ENCODE peak calls at places on chromosomes 13 and 19, in five cellular contexts. L is CD8-positive, alpha-beta T cell; D is adrenal gland; T is K562; M is uterus. N is an unnamed sample.

GRCh38 chr13:34155931-34156607 is 338.1 kb downstream of the RFC3 start:
- DNase-seq in L (no peak), D (peak; percentile 36), T (no peak), M (no peak), N (no peak)

GRCh38 chr19:56015756-56016155 is 29.2 kb downstream of the NLRP5 start:
- DNase-seq in L (no peak), D (no peak), T (peak; percentile 24), M (no peak), N (no peak)

GRCh38 chr19:8396185-8396562 is 6.0 kb downstream of the RAB11B start:
- DNase-seq in L (no peak), D (no peak), T (no peak), M (no peak), N (no peak)

GRCh38 chr13:113445791-113446487 is 7.3 kb downstream of the ADPRHL1 start:
- DNase-seq in L (no peak), D (no peak), T (no peak), M (no peak), N (peak; percentile 51)

GRCh38 chr13:89568746-89569145 is 1778.7 kb upstream of the MIR17HG start:
- DNase-seq in L (no peak), D (no peak), T (no peak), M (no peak), N (no peak)

GRCh38 chr13:52921194-52921593 is 72.8 kb upstream of the PCDH8 start:
- DNase-seq in L (no peak), D (no peak), T (no peak), M (no peak), N (no peak)

GRCh38 chr19:45455707-45456499 is 11.9 kb upstream of the FOSB start:
- DNase-seq in L (peak; percentile 59), D (peak; percentile 93), T (peak; percentile 88), M (peak; percentile 96), N (peak; percentile 95)

GRCh38 chr13:74794582-74794981 is 660.4 kb upstream of the KLF12 start:
- DNase-seq in L (no peak), D (no peak), T (no peak), M (no peak), N (no peak)

GRCh38 chr19:38917921-38918491 is 6.0 kb upstream of the CCER2 start:
- DNase-seq in L (no peak), D (no peak), T (no peak), M (no peak), N (no peak)

GRCh38 chr19:2423913-2424685 is 3.3 kb downstream of the TIMM13 start:
- DNase-seq in L (no peak), D (no peak), T (no peak), M (no peak), N (no peak)

GRCh38 chr13:106418556-106418955 is 116.9 kb downstream of the EFNB2 start:
- DNase-seq in L (no peak), D (no peak), T (no peak), M (no peak), N (no peak)

GRCh38 chr19:43519436-43520088 is 7.4 kb downstream of the ETHE1 start:
- DNase-seq in L (peak; percentile 87), D (peak; percentile 80), T (peak; percentile 72), M (peak; percentile 80), N (peak; percentile 84)

GRCh38 chr19:3748965-3749364 is 12.5 kb downstream of the APBA3 start:
- DNase-seq in L (no peak), D (no peak), T (no peak), M (no peak), N (no peak)

GRCh38 chr19:51698296-51698695 is 5.2 kb downstream of the SPACA6 start:
- DNase-seq in L (no peak), D (no peak), T (no peak), M (no peak), N (no peak)

GRCh38 chr13:39273953-39274352 is 235.7 kb downstream of the NHLRC3 start:
- DNase-seq in L (no peak), D (no peak), T (no peak), M (no peak), N (no peak)

GRCh38 chr19:46111376-46111775 is 13.1 kb downstream of the IGFL3 start:
- DNase-seq in L (no peak), D (no peak), T (no peak), M (no peak), N (no peak)

GRCh38 chr13:100470841-100471505 is 117.6 kb downstream of the GGACT start:
- DNase-seq in L (no peak), D (no peak), T (no peak), M (no peak), N (no peak)

GRCh38 chr19:35206379-35206778 is 22.2 kb downstream of the FAM187B start:
- DNase-seq in L (peak; percentile 61), D (no peak), T (no peak), M (no peak), N (no peak)

GRCh38 chr13:103349664-103350063 is 283.4 kb upstream of the SLC10A2 start:
- DNase-seq in L (no peak), D (peak; percentile 20), T (no peak), M (no peak), N (no peak)

GRCh38 chr19:48499352-48500090 is 12.1 kb downstream of the LMTK3 start:
- DNase-seq in L (no peak), D (no peak), T (no peak), M (no peak), N (no peak)

GRCh38 chr19:52138614-52139290 is 986 bp downstream of the ZNF616 start:
- DNase-seq in L (peak; percentile 48), D (peak; percentile 27), T (peak; percentile 49), M (peak; percentile 20), N (no peak)

GRCh38 chr13:113109151-113110047 is 3.8 kb downstream of the F7 start:
- DNase-seq in L (no peak), D (no peak), T (no peak), M (no peak), N (peak; percentile 56)

GRCh38 chr19:51488491-51488890 is 10.2 kb downstream of the CEACAM18 start:
- DNase-seq in L (peak; percentile 37), D (no peak), T (no peak), M (no peak), N (no peak)

GRCh38 chr19:6476155-6476895 is 5.3 kb downstream of the DENND1C start:
- DNase-seq in L (peak; percentile 57), D (peak; percentile 95), T (peak; percentile 84), M (peak; percentile 31), N (peak; percentile 93)

GRCh38 chr19:41860419-41861097 is 503 bp downstream of the RPS19 start:
- DNase-seq in L (no peak), D (no peak), T (no peak), M (no peak), N (no peak)

GRCh38 chr19:51131780-51132680 is 7.3 kb downstream of the SIGLEC9 start:
- DNase-seq in L (peak; percentile 75), D (no peak), T (peak; percentile 67), M (no peak), N (peak; percentile 78)

GRCh38 chr19:48348039-48348438 is 15.7 kb downstream of the TMEM143 start:
- DNase-seq in L (no peak), D (peak; percentile 72), T (no peak), M (no peak), N (no peak)

GRCh38 chr19:4877753-4878490 is 10.5 kb upstream of the PLIN3 start:
- DNase-seq in L (no peak), D (no peak), T (no peak), M (no peak), N (no peak)

GRCh38 chr19:14428882-14429416 is 4.2 kb upstream of the PKN1 start:
- DNase-seq in L (no peak), D (no peak), T (no peak), M (no peak), N (no peak)

GRCh38 chr19:10829967-10830366 is 6.0 kb downstream of the TMED1 start:
- DNase-seq in L (no peak), D (no peak), T (no peak), M (no peak), N (no peak)

GRCh38 chr19:10830941-10831779 is 4.9 kb downstream of the TMED1 start:
- DNase-seq in L (no peak), D (peak; percentile 27), T (no peak), M (no peak), N (no peak)

GRCh38 chr19:10826846-10827245 is 9.2 kb downstream of the TMED1 start:
- DNase-seq in L (no peak), D (no peak), T (no peak), M (no peak), N (no peak)

GRCh38 chr19:10830370-10830769 is 5.6 kb downstream of the TMED1 start:
- DNase-seq in L (no peak), D (no peak), T (no peak), M (no peak), N (no peak)

GRCh38 chr19:10828981-10829821 is 6.8 kb downstream of the TMED1 start:
- DNase-seq in L (no peak), D (no peak), T (no peak), M (no peak), N (no peak)
- TF ChIP-seq CTCF in L (no peak), D (no peak), T (peak; percentile 39), M (no peak), N (no peak)

GRCh38 chr13:28402057-28402381 is 92.9 kb downstream of the FLT1 start:
- DNase-seq in L (no peak), D (no peak), T (no peak), M (no peak), N (no peak)
- H3K4me3 ChIP-seq in L (no peak overlapping the region), D (no peak overlapping the region), T (no peak overlapping the region), M (no peak overlapping the region), N (no peak overlapping the region)

GRCh38 chr19:58228584-58229254 is at the start of gene ZNF544:
- DNase-seq in L (peak; percentile 78), D (peak; percentile 80), T (peak; percentile 78), M (peak; percentile 45), N (peak; percentile 90)
- H3K9me3 ChIP-seq in L (peaks cover 5% of the 10 kb centered on the region), D (no peaks in the 10 kb centered on the region), T (peaks cover 12% of the 10 kb centered on the region), M (no peaks in the 10 kb centered on the region), N (peaks cover 13% of the 10 kb centered on the region)

GRCh38 chr19:33396701-33397535 is 23.4 kb downstream of the CEBPG start:
- DNase-seq in L (no peak), D (no peak), T (no peak), M (no peak), N (peak; percentile 62)

GRCh38 chr19:33398361-33399060 is 25.0 kb downstream of the CEBPG start:
- DNase-seq in L (no peak), D (no peak), T (no peak), M (no peak), N (peak; percentile 49)

GRCh38 chr19:33399081-33399744 is 25.7 kb downstream of the CEBPG start:
- DNase-seq in L (no peak), D (no peak), T (no peak), M (no peak), N (peak; percentile 57)

GRCh38 chr19:33395561-33396550 is 22.3 kb downstream of the CEBPG start:
- DNase-seq in L (no peak), D (no peak), T (no peak), M (peak; percentile 80), N (peak; percentile 82)

GRCh38 chr19:33397536-33398360 is 24.2 kb downstream of the CEBPG start:
- DNase-seq in L (no peak), D (no peak), T (peak; percentile 70), M (no peak), N (peak; percentile 54)
- TF ChIP-seq CTCF in L (no peak), D (no peak), T (peak; percentile 69), M (no peak), N (no peak)

DNA sequence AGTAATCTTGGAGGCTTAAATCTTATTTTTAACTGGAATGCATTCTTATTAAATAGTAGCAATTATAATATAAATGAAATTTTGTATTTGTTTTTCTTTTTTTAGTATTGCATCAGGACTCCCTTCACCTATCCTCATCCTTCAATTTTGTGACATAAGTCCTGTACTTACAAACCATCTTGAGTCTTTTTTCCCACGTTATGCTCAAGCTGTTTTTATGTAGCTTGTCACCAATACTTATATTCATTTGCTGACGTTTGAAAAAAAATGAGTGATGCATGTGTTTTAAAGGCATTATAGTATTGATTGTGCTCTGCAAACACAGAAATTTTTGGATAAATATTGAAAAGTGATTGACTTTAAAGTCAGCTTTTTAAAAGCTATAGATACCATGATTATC is 888 bp downstream of the GPR18 start:
- DNase-seq in L (no peak), D (no peak), T (no peak), M (no peak), N (no peak)
- H3K4me3 ChIP-seq in L (peak overlapping the region; percentile 63), D (no peak overlapping the region), T (no peak overlapping the region), M (no peak overlapping the region), N (no peak overlapping the region)

N was measured in upper lobe of right lung.